ENCODE peak calls at places on chromosome 10, in eight cellular contexts. U, Z, C, E, Q, Y, J and A are unnamed samples.

GRCh38 chr10:27454837-27455236 is 49.3 kb upstream of the RAB18 start:
- DNase-seq in U (no peak), Z (no peak), C (no peak), E (no peak), Q (no peak), Y (no peak), J (no peak), A (no peak)

GRCh38 chr10:50561816-50562215 is 61.9 kb downstream of the SGMS1 start:
- DNase-seq in U (peak), Z (no peak), C (no peak), E (no peak), Q (no peak), Y (no peak), J (peak), A (no peak)

GRCh38 chr10:102230861-102231356 is 4.8 kb downstream of the ELOVL3 start:
- DNase-seq in U (peak), Z (no peak), C (peak), E (no peak), Q (no peak), Y (peak), J (peak), A (no peak)

GRCh38 chr10:71701733-71702132 is 17.8 kb downstream of the C10orf105 start:
- DNase-seq in U (no peak), Z (no peak), C (no peak), E (no peak), Q (no peak), Y (no peak), J (no peak), A (no peak)

GRCh38 chr10:44512345-44513095 is 127.6 kb upstream of the CXCL12 start:
- DNase-seq in U (no peak), Z (no peak), C (no peak), E (no peak), Q (no peak), Y (no peak), J (no peak), A (no peak)

GRCh38 chr10:68598978-68599753 is 39.0 kb downstream of the TET1 start:
- DNase-seq in U (no peak), Z (no peak), C (peak), E (no peak), Q (peak), Y (no peak), J (peak), A (no peak)

GRCh38 chr10:126175586-126176258 is 212.6 kb downstream of the ADAM12 start:
- DNase-seq in U (no peak), Z (no peak), C (no peak), E (no peak), Q (no peak), Y (no peak), J (no peak), A (no peak)

GRCh38 chr10:2665772-2666171 is 401.6 kb upstream of the PFKP start:
- DNase-seq in U (no peak), Z (no peak), C (no peak), E (no peak), Q (no peak), Y (no peak), J (no peak), A (no peak)

GRCh38 chr10:38094923-38095574 is 912 bp downstream of the ZNF37A start:
- DNase-seq in U (no peak), Z (no peak), C (no peak), E (no peak), Q (no peak), Y (peak), J (no peak), A (no peak)

GRCh38 chr10:124917939-124918830 is 23.7 kb upstream of the ZRANB1 start:
- DNase-seq in U (peak), Z (no peak), C (no peak), E (no peak), Q (peak), Y (no peak), J (peak), A (no peak)

GRCh38 chr10:46248651-46249131 is 38.1 kb upstream of the ANTXRL start:
- DNase-seq in U (no peak), Z (no peak), C (no peak), E (no peak), Q (no peak), Y (no peak), J (no peak), A (peak)

GRCh38 chr10:13891542-13892431 is 305.0 kb downstream of the PRPF18 start:
- DNase-seq in U (no peak), Z (no peak), C (peak), E (no peak), Q (peak), Y (peak), J (peak), A (peak)

GRCh38 chr10:77036993-77037734 is 600.4 kb downstream of the KCNMA1 start:
- DNase-seq in U (peak), Z (peak), C (peak), E (no peak), Q (peak), Y (peak), J (peak), A (no peak)

GRCh38 chr10:77030408-77030717 is 607.2 kb downstream of the KCNMA1 start:
- DNase-seq in U (no peak), Z (no peak), C (no peak), E (no peak), Q (no peak), Y (no peak), J (no peak), A (no peak)

GRCh38 chr10:31940839-31941653 is 12.4 kb upstream of the ARHGAP12 start:
- DNase-seq in U (no peak), Z (no peak), C (no peak), E (no peak), Q (peak), Y (no peak), J (peak), A (no peak)

GRCh38 chr10:124591123-124591495 is 129.5 kb downstream of the LHPP start:
- DNase-seq in U (no peak), Z (no peak), C (no peak), E (no peak), Q (no peak), Y (no peak), J (no peak), A (no peak)

GRCh38 chr10:70619271-70620019 is 16.9 kb upstream of the PRF1 start:
- DNase-seq in U (no peak), Z (no peak), C (no peak), E (no peak), Q (peak), Y (no peak), J (peak), A (no peak)

GRCh38 chr10:55747244-55747643 is 613.8 kb downstream of the ZWINT start:
- DNase-seq in U (no peak), Z (no peak), C (no peak), E (no peak), Q (no peak), Y (no peak), J (peak), A (no peak)

GRCh38 chr10:125849448-125849847 is 26.1 kb downstream of the BCCIP start:
- DNase-seq in U (no peak), Z (no peak), C (no peak), E (no peak), Q (no peak), Y (no peak), J (no peak), A (no peak)

GRCh38 chr10:124084693-124085092 is 8.7 kb downstream of the CHST15 start:
- DNase-seq in U (peak), Z (no peak), C (no peak), E (no peak), Q (no peak), Y (no peak), J (no peak), A (no peak)

GRCh38 chr10:12681250-12681649 is 320.3 kb downstream of the CCDC3 start:
- DNase-seq in U (no peak), Z (no peak), C (no peak), E (no peak), Q (no peak), Y (no peak), J (no peak), A (no peak)

GRCh38 chr10:76033457-76034196 is 602.2 kb downstream of the LRMDA start:
- DNase-seq in U (no peak), Z (no peak), C (no peak), E (no peak), Q (peak), Y (no peak), J (peak), A (no peak)

GRCh38 chr10:119167041-119167440 is 1.5 kb upstream of the SFXN4 start:
- DNase-seq in U (no peak), Z (no peak), C (no peak), E (no peak), Q (no peak), Y (no peak), J (no peak), A (no peak)

GRCh38 chr10:46006219-46006618 is 24.2 kb downstream of the NCOA4 start:
- DNase-seq in U (no peak), Z (no peak), C (no peak), E (no peak), Q (peak), Y (no peak), J (peak), A (no peak)

GRCh38 chr10:3025300-3025699 is 42.0 kb upstream of the PFKP start:
- DNase-seq in U (no peak), Z (no peak), C (no peak), E (no peak), Q (no peak), Y (no peak), J (no peak), A (no peak)

GRCh38 chr10:974038-974784 is 14.0 kb upstream of the GTPBP4 start:
- DNase-seq in U (no peak), Z (no peak), C (no peak), E (no peak), Q (no peak), Y (no peak), J (no peak), A (no peak)

GRCh38 chr10:71634531-71635164 is 84.9 kb downstream of the C10orf105 start:
- DNase-seq in U (no peak), Z (no peak), C (no peak), E (no peak), Q (no peak), Y (no peak), J (no peak), A (no peak)

GRCh38 chr10:1607466-1607865 is 129.9 kb downstream of the ADARB2 start:
- DNase-seq in U (no peak), Z (no peak), C (no peak), E (no peak), Q (no peak), Y (no peak), J (no peak), A (no peak)

GRCh38 chr10:77418211-77418640 is 219.4 kb downstream of the KCNMA1 start:
- DNase-seq in U (no peak), Z (no peak), C (no peak), E (no peak), Q (no peak), Y (no peak), J (no peak), A (no peak)

GRCh38 chr10:14603539-14604102 is 171.1 kb downstream of the FAM107B start:
- DNase-seq in U (peak), Z (no peak), C (no peak), E (no peak), Q (no peak), Y (no peak), J (no peak), A (peak)

GRCh38 chr10:17257466-17258321 is 29.7 kb downstream of the VIM start:
- DNase-seq in U (peak), Z (no peak), C (peak), E (no peak), Q (peak), Y (peak), J (peak), A (peak)

GRCh38 chr10:117900280-117900679 is 146.5 kb downstream of the RAB11FIP2 start:
- DNase-seq in U (no peak), Z (no peak), C (no peak), E (no peak), Q (no peak), Y (no peak), J (no peak), A (no peak)

GRCh38 chr10:124225468-124226270 is 132.3 kb upstream of the CHST15 start:
- DNase-seq in U (peak), Z (no peak), C (no peak), E (no peak), Q (no peak), Y (peak), J (no peak), A (no peak)

GRCh38 chr10:17200035-17200884 is 1.2 kb downstream of the TRDMT1 start:
- DNase-seq in U (peak), Z (no peak), C (no peak), E (no peak), Q (peak), Y (no peak), J (no peak), A (no peak)

GRCh38 chr10:86969421-86970041 is 1.2 kb downstream of the ADIRF start:
- DNase-seq in U (no peak), Z (no peak), C (peak), E (no peak), Q (peak), Y (peak), J (peak), A (no peak)

DNA sequence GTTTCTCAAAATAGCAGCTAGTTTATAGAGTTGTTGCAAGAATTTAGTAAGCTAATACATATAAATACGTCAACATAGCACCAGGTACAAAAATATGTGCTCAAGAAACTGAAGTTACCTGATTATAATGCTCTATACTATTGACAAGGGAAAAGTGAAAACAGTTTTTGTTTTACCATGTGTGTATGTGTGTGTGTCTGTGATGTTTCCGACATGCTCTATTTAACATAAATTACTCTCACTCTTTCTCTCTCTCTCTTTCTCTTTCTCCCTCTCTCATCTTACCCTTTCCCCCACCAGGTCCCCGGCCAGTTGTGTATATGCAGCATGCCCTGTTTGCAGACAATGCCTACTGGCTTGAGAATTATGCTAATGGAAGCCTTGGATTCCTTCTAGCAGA is 4.3 kb downstream of the LIPN start:
- DNase-seq in U (no peak), Z (no peak), C (no peak), E (no peak), Q (no peak), Y (no peak), J (no peak), A (no peak)
- TF ChIP-seq CTCF in U (no peak), Z (no peak), C (no peak), E (no peak), Q (no peak), Y (no peak), J (no peak), A (no peak)

GRCh38 chr10:25808372-25808771 is 125.7 kb upstream of the MYO3A start:
- DNase-seq in U (no peak), Z (no peak), C (no peak), E (no peak), Q (no peak), Y (no peak), J (peak), A (no peak)
- TF ChIP-seq CTCF in U (no peak), Z (no peak), C (no peak), E (no peak), Q (no peak), Y (no peak), J (no peak), A (no peak)

GRCh38 chr10:64091889-64092288 is 570.7 kb downstream of the REEP3 start:
- DNase-seq in U (no peak), Z (no peak), C (peak), E (no peak), Q (no peak), Y (no peak), J (peak), A (no peak)
- TF ChIP-seq CTCF in U (peak), Z (peak), C (peak), E (no peak), Q (peak), Y (no peak), J (no peak), A (peak)

DNA sequence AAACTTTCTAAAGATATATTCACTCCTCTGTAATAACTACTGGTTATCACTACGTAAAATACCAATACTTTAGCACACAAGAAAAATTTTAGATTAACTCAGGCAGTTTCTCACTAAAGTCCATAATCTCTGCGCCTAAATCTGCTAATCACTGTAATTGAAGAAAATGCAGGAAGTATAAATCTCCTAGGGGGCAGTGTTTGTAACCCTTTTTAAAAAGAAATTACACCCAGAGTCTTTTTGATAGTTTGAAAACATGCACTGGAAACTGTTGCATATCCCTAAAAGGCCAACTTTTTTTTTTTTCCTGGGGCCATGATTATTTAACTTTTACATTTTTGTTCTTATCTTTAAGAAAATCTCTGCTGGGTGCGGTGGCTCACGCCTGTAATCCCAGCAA is 209.6 kb downstream of the KIAA1217 start:
- DNase-seq in U (peak), Z (no peak), C (no peak), E (no peak), Q (peak), Y (no peak), J (no peak), A (no peak)
- TF ChIP-seq CTCF in U (peak), Z (no peak), C (no peak), E (no peak), Q (peak), Y (no peak), J (no peak), A (no peak)

GRCh38 chr10:132740542-132741066 is 45.3 kb downstream of the NKX6-2 start:
- DNase-seq in U (no peak), Z (no peak), C (no peak), E (no peak), Q (no peak), Y (no peak), J (no peak), A (no peak)
- TF ChIP-seq CTCF in U (no peak), Z (no peak), C (no peak), E (no peak), Q (no peak), Y (no peak), J (no peak), A (no peak)

GRCh38 chr10:81914736-81915510 is 39.9 kb downstream of the NRG3 start:
- DNase-seq in U (no peak), Z (no peak), C (no peak), E (no peak), Q (no peak), Y (no peak), J (no peak), A (no peak)

GRCh38 chr10:81915517-81915916 is 40.5 kb downstream of the NRG3 start:
- DNase-seq in U (no peak), Z (no peak), C (no peak), E (no peak), Q (no peak), Y (no peak), J (no peak), A (no peak)

GRCh38 chr10:81917666-81918065 is 42.7 kb downstream of the NRG3 start:
- DNase-seq in U (no peak), Z (no peak), C (no peak), E (no peak), Q (no peak), Y (no peak), J (no peak), A (no peak)

GRCh38 chr10:81918766-81919165 is 43.8 kb downstream of the NRG3 start:
- DNase-seq in U (no peak), Z (no peak), C (no peak), E (no peak), Q (no peak), Y (no peak), J (no peak), A (no peak)

DNA sequence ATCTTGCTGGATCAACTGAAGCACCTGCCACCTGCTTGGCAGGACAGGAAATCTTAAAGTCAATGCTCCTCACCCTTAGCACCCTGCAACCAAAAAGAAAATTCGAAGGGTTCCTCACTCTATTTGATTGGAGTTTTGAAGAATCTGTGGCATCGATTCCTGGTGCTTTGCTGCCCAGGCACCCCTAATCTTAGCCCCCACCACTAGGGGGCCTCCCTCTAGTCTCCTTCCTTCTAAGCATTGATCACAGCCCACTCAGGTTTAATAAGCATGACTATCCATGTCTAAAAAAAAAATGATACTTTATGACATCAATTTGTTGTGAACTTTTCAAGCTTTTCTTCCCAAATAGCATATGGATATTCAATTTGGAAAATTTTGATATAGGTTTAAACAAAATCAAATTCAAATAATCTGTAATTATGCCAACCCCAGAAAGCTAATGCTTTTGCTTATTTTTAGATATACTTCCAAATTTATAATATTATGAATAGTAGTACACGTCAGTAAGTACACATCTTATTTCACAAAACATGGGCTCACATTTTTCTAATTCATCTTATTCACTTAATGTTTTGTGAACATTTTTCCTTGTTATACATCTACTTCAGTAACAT is 45.3 kb downstream of the NRG3 start:
- DNase-seq in U (peak), Z (no peak), C (peak), E (no peak), Q (no peak), Y (peak), J (no peak), A (no peak)
- TF ChIP-seq CTCF in U (peak), Z (peak), C (peak), E (no peak), Q (peak), Y (peak), J (peak), A (peak)

GRCh38 chr10:103661951-103662405 is 168.5 kb downstream of the NEURL1 start:
- DNase-seq in U (no peak), Z (no peak), C (no peak), E (no peak), Q (peak), Y (peak), J (no peak), A (no peak)

GRCh38 chr10:103661198-103661950 is 167.9 kb downstream of the NEURL1 start:
- DNase-seq in U (no peak), Z (peak), C (peak), E (no peak), Q (peak), Y (peak), J (no peak), A (no peak)

GRCh38 chr10:103658049-103658577 is 164.6 kb downstream of the NEURL1 start:
- DNase-seq in U (no peak), Z (no peak), C (no peak), E (no peak), Q (no peak), Y (no peak), J (no peak), A (no peak)

GRCh38 chr10:103660364-103661197 is 167.1 kb downstream of the NEURL1 start:
- DNase-seq in U (no peak), Z (no peak), C (no peak), E (no peak), Q (peak), Y (peak), J (no peak), A (no peak)

GRCh38 chr10:103659674-103660363 is 166.3 kb downstream of the NEURL1 start:
- DNase-seq in U (peak), Z (no peak), C (peak), E (no peak), Q (peak), Y (peak), J (no peak), A (no peak)
- TF ChIP-seq CTCF in U (peak), Z (no peak), C (no peak), E (peak), Q (peak), Y (no peak), J (peak), A (no peak)